ENCODE peak calls at places on chromosomes 3 and 15, in ten cellular contexts. One of them, this sample, is unnamed.

GRCh38 chr3:159929181-159929893 is 59.3 kb upstream of the IL12A start:
- DNase-seq in WTC11: no peak
- DNase-seq in AG10803: peak; percentile 81
- DNase-seq in GM13976: peak; percentile 37
- DNase-seq in Peyer's patch: no peak
- DNase-seq in endothelial cell of umbilical vein: peak; percentile 70
- DNase-seq in breast epithelium: no peak
- DNase-seq in fibroblast of the aortic adventitia: peak; percentile 72
- DNase-seq in fibroblast of lung: peak; percentile 78
- DNase-seq in kidney epithelial cell: peak; percentile 14
- DNase-seq in this sample: no peak

GRCh38 chr3:181105636-181106035 is 116.1 kb upstream of the DNAJC19 start:
- DNase-seq in WTC11: no peak
- DNase-seq in AG10803: no peak
- DNase-seq in GM13976: no peak
- DNase-seq in Peyer's patch: no peak
- DNase-seq in endothelial cell of umbilical vein: no peak
- DNase-seq in breast epithelium: no peak
- DNase-seq in fibroblast of the aortic adventitia: no peak
- DNase-seq in fibroblast of lung: no peak
- DNase-seq in kidney epithelial cell: no peak
- DNase-seq in this sample: no peak

GRCh38 chr3:179544981-179545645 is 17.6 kb upstream of the ACTL6A start:
- DNase-seq in WTC11: no peak
- DNase-seq in AG10803: peak; percentile 87
- DNase-seq in GM13976: no peak
- DNase-seq in Peyer's patch: no peak
- DNase-seq in endothelial cell of umbilical vein: no peak
- DNase-seq in breast epithelium: no peak
- DNase-seq in fibroblast of the aortic adventitia: peak; percentile 68
- DNase-seq in fibroblast of lung: peak; percentile 91
- DNase-seq in kidney epithelial cell: no peak
- DNase-seq in this sample: no peak

GRCh38 chr3:43512749-43513404 is 108.9 kb downstream of the ANO10 start:
- DNase-seq in WTC11: no peak
- DNase-seq in AG10803: peak; percentile 50
- DNase-seq in GM13976: no peak
- DNase-seq in Peyer's patch: no peak
- DNase-seq in endothelial cell of umbilical vein: no peak
- DNase-seq in breast epithelium: no peak
- DNase-seq in fibroblast of the aortic adventitia: no peak
- DNase-seq in fibroblast of lung: peak; percentile 7
- DNase-seq in kidney epithelial cell: no peak
- DNase-seq in this sample: no peak

GRCh38 chr15:100786139-100786531 is 93.5 kb upstream of the ALDH1A3 start:
- DNase-seq in WTC11: no peak
- DNase-seq in AG10803: no peak
- DNase-seq in GM13976: no peak
- DNase-seq in Peyer's patch: no peak
- DNase-seq in endothelial cell of umbilical vein: no peak
- DNase-seq in breast epithelium: no peak
- DNase-seq in fibroblast of the aortic adventitia: no peak
- DNase-seq in fibroblast of lung: no peak
- DNase-seq in kidney epithelial cell: no peak
- DNase-seq in this sample: no peak

GRCh38 chr3:23740517-23741402 is 65.0 kb upstream of the UBE2E1 start:
- DNase-seq in WTC11: no peak
- DNase-seq in AG10803: no peak
- DNase-seq in GM13976: peak; percentile 61
- DNase-seq in Peyer's patch: no peak
- DNase-seq in endothelial cell of umbilical vein: peak; percentile 93
- DNase-seq in breast epithelium: no peak
- DNase-seq in fibroblast of the aortic adventitia: peak; percentile 46
- DNase-seq in fibroblast of lung: peak; percentile 65
- DNase-seq in kidney epithelial cell: peak; percentile 45
- DNase-seq in this sample: no peak

GRCh38 chr3:141397996-141398395 is 29.7 kb downstream of the ZBTB38 start:
- DNase-seq in WTC11: no peak
- DNase-seq in AG10803: no peak
- DNase-seq in GM13976: no peak
- DNase-seq in Peyer's patch: no peak
- DNase-seq in endothelial cell of umbilical vein: no peak
- DNase-seq in breast epithelium: no peak
- DNase-seq in fibroblast of the aortic adventitia: no peak
- DNase-seq in fibroblast of lung: no peak
- DNase-seq in kidney epithelial cell: no peak
- DNase-seq in this sample: no peak

GRCh38 chr3:15768421-15769255 is 29.1 kb downstream of the ANKRD28 start:
- DNase-seq in WTC11: no peak
- DNase-seq in AG10803: peak; percentile 97
- DNase-seq in GM13976: peak; percentile 29
- DNase-seq in Peyer's patch: no peak
- DNase-seq in endothelial cell of umbilical vein: peak; percentile 94
- DNase-seq in breast epithelium: no peak
- DNase-seq in fibroblast of the aortic adventitia: peak; percentile 96
- DNase-seq in fibroblast of lung: peak; percentile 98
- DNase-seq in kidney epithelial cell: peak; percentile 97
- DNase-seq in this sample: no peak

GRCh38 chr15:78069052-78069414 is 8.5 kb downstream of the TBC1D2B start:
- DNase-seq in WTC11: peak; percentile 8
- DNase-seq in AG10803: no peak
- DNase-seq in GM13976: no peak
- DNase-seq in Peyer's patch: no peak
- DNase-seq in endothelial cell of umbilical vein: peak; percentile 72
- DNase-seq in breast epithelium: no peak
- DNase-seq in fibroblast of the aortic adventitia: no peak
- DNase-seq in fibroblast of lung: no peak
- DNase-seq in kidney epithelial cell: no peak
- DNase-seq in this sample: no peak

GRCh38 chr3:32522682-32523081 is 20.0 kb upstream of the CMTM6 start:
- DNase-seq in WTC11: no peak
- DNase-seq in AG10803: no peak
- DNase-seq in GM13976: no peak
- DNase-seq in Peyer's patch: no peak
- DNase-seq in endothelial cell of umbilical vein: no peak
- DNase-seq in breast epithelium: no peak
- DNase-seq in fibroblast of the aortic adventitia: peak; percentile 51
- DNase-seq in fibroblast of lung: peak; percentile 54
- DNase-seq in kidney epithelial cell: no peak
- DNase-seq in this sample: no peak

GRCh38 chr3:30370681-30371271 is 235.6 kb upstream of the TGFBR2 start:
- DNase-seq in WTC11: no peak
- DNase-seq in AG10803: peak; percentile 89
- DNase-seq in GM13976: no peak
- DNase-seq in Peyer's patch: no peak
- DNase-seq in endothelial cell of umbilical vein: peak; percentile 95
- DNase-seq in breast epithelium: no peak
- DNase-seq in fibroblast of the aortic adventitia: peak; percentile 68
- DNase-seq in fibroblast of lung: peak; percentile 87
- DNase-seq in kidney epithelial cell: no peak
- DNase-seq in this sample: no peak

GRCh38 chr3:195128255-195129071 is 142.5 kb downstream of the XXYLT1 start:
- DNase-seq in WTC11: no peak
- DNase-seq in AG10803: no peak
- DNase-seq in GM13976: no peak
- DNase-seq in Peyer's patch: no peak
- DNase-seq in endothelial cell of umbilical vein: peak; percentile 69
- DNase-seq in breast epithelium: no peak
- DNase-seq in fibroblast of the aortic adventitia: peak; percentile 74
- DNase-seq in fibroblast of lung: peak; percentile 64
- DNase-seq in kidney epithelial cell: no peak
- DNase-seq in this sample: no peak

GRCh38 chr3:154786724-154787123 is 293.4 kb upstream of the MME start:
- DNase-seq in WTC11: no peak
- DNase-seq in AG10803: no peak
- DNase-seq in GM13976: no peak
- DNase-seq in Peyer's patch: no peak
- DNase-seq in endothelial cell of umbilical vein: no peak
- DNase-seq in breast epithelium: no peak
- DNase-seq in fibroblast of the aortic adventitia: peak; percentile 81
- DNase-seq in fibroblast of lung: no peak
- DNase-seq in kidney epithelial cell: no peak
- DNase-seq in this sample: no peak

GRCh38 chr3:133479895-133480669 is 80.2 kb downstream of the BFSP2 start:
- DNase-seq in WTC11: no peak
- DNase-seq in AG10803: no peak
- DNase-seq in GM13976: peak; percentile 47
- DNase-seq in Peyer's patch: no peak
- DNase-seq in endothelial cell of umbilical vein: no peak
- DNase-seq in breast epithelium: no peak
- DNase-seq in fibroblast of the aortic adventitia: no peak
- DNase-seq in fibroblast of lung: no peak
- DNase-seq in kidney epithelial cell: no peak
- DNase-seq in this sample: peak; percentile 28

GRCh38 chr3:43094851-43095250 is 11.0 kb downstream of the POMGNT2 start:
- DNase-seq in WTC11: no peak
- DNase-seq in AG10803: no peak
- DNase-seq in GM13976: no peak
- DNase-seq in Peyer's patch: no peak
- DNase-seq in endothelial cell of umbilical vein: no peak
- DNase-seq in breast epithelium: no peak
- DNase-seq in fibroblast of the aortic adventitia: no peak
- DNase-seq in fibroblast of lung: no peak
- DNase-seq in kidney epithelial cell: no peak
- DNase-seq in this sample: no peak

GRCh38 chr3:55362206-55362960 is 124.7 kb downstream of the WNT5A start:
- DNase-seq in WTC11: no peak
- DNase-seq in AG10803: peak; percentile 47
- DNase-seq in GM13976: no peak
- DNase-seq in Peyer's patch: no peak
- DNase-seq in endothelial cell of umbilical vein: no peak
- DNase-seq in breast epithelium: no peak
- DNase-seq in fibroblast of the aortic adventitia: peak; percentile 22
- DNase-seq in fibroblast of lung: peak; percentile 65
- DNase-seq in kidney epithelial cell: no peak
- DNase-seq in this sample: no peak

GRCh38 chr15:75342221-75342620 is 4.6 kb upstream of the NEIL1 start:
- DNase-seq in WTC11: no peak
- DNase-seq in AG10803: no peak
- DNase-seq in GM13976: no peak
- DNase-seq in Peyer's patch: no peak
- DNase-seq in endothelial cell of umbilical vein: no peak
- DNase-seq in breast epithelium: no peak
- DNase-seq in fibroblast of the aortic adventitia: no peak
- DNase-seq in fibroblast of lung: no peak
- DNase-seq in kidney epithelial cell: no peak
- DNase-seq in this sample: no peak

DNA sequence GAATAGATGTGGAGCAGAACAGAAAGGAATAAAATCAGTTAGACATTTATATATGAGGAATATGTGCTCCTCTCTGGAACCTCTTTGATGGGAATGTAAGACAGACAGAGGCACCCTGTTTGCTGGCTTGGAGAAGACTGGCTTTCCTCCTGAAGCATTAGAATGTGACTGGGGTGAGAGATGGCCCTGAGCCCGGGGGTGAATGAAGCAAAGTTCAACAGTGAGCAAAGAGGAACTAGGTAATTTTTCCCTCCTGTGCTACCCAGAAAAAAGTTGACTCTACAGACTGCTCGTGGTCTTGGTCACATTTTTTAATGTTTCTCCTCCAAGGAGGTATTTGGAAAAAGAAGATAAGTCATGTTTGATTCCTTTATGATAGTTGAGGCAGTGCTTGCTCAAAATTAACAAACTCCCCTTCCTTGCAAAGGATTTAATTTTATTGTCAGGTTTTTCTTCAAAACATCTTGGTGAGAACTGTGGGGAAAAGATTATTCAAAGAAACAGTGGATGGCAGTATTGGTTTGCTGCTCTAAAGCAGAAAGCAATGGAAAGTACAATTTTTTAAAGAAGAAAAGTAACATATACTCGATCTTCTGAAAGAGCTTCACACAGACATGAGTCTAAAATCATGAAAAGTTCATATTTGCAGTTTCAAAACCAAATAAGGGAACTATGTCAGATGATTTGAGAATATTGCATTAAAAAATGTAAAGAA is 370.4 kb upstream of the CDIN1 start:
- DNase-seq in WTC11: no peak
- DNase-seq in AG10803: peak; percentile 25
- DNase-seq in GM13976: no peak
- DNase-seq in Peyer's patch: no peak
- DNase-seq in endothelial cell of umbilical vein: no peak
- DNase-seq in breast epithelium: no peak
- DNase-seq in fibroblast of the aortic adventitia: peak; percentile 55
- DNase-seq in fibroblast of lung: no peak
- DNase-seq in kidney epithelial cell: no peak
- DNase-seq in this sample: no peak
- TF ChIP-seq CTCF in WTC11: no peak
- TF ChIP-seq CTCF in AG10803: peak; percentile 53
- TF ChIP-seq CTCF in GM13976: no peak
- TF ChIP-seq CTCF in Peyer's patch: no peak
- TF ChIP-seq CTCF in endothelial cell of umbilical vein: no peak
- TF ChIP-seq CTCF in breast epithelium: no peak
- TF ChIP-seq CTCF in fibroblast of the aortic adventitia: peak; percentile 38
- TF ChIP-seq CTCF in fibroblast of lung: peak; percentile 16
- TF ChIP-seq CTCF in kidney epithelial cell: no peak
- TF ChIP-seq CTCF in this sample: no peak

GRCh38 chr15:92968926-92969664 is 69.0 kb downstream of the CHD2 start:
- DNase-seq in WTC11: no peak
- DNase-seq in AG10803: peak; percentile 4
- DNase-seq in GM13976: no peak
- DNase-seq in Peyer's patch: no peak
- DNase-seq in endothelial cell of umbilical vein: peak; percentile 14
- DNase-seq in breast epithelium: no peak
- DNase-seq in fibroblast of the aortic adventitia: peak; percentile 9
- DNase-seq in fibroblast of lung: no peak
- DNase-seq in kidney epithelial cell: no peak
- DNase-seq in this sample: no peak
- TF ChIP-seq CTCF in WTC11: no peak
- TF ChIP-seq CTCF in AG10803: peak; percentile 27
- TF ChIP-seq CTCF in GM13976: no peak
- TF ChIP-seq CTCF in Peyer's patch: no peak
- TF ChIP-seq CTCF in endothelial cell of umbilical vein: no peak
- TF ChIP-seq CTCF in breast epithelium: no peak
- TF ChIP-seq CTCF in fibroblast of the aortic adventitia: peak; percentile 29
- TF ChIP-seq CTCF in fibroblast of lung: no peak
- TF ChIP-seq CTCF in kidney epithelial cell: peak; percentile 20
- TF ChIP-seq CTCF in this sample: no peak

DNA sequence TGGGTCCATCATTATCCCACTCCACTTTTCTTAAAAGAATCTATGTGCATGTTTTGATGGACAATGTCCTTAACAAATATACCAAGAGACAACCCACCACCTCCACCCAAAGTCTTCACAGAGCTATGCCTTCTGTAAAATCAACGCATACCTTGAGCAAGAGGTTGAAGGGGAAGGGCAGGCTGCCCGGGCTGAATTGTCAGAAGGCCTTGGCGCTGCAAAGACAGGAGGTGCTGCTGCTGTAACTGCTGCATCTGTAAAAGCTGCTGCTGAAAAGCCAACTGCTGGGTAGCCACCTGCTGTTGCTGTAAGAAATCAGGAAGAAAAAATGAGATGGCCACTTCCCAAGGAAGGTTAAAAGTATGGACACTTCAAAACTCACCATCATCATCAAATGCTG is 536.7 kb downstream of the FOXP1 start:
- DNase-seq in WTC11: no peak
- DNase-seq in AG10803: no peak
- DNase-seq in GM13976: no peak
- DNase-seq in Peyer's patch: no peak
- DNase-seq in endothelial cell of umbilical vein: no peak
- DNase-seq in breast epithelium: no peak
- DNase-seq in fibroblast of the aortic adventitia: no peak
- DNase-seq in fibroblast of lung: no peak
- DNase-seq in kidney epithelial cell: no peak
- DNase-seq in this sample: no peak
- TF ChIP-seq CTCF in WTC11: no peak
- TF ChIP-seq CTCF in AG10803: no peak
- TF ChIP-seq CTCF in GM13976: no peak
- TF ChIP-seq CTCF in Peyer's patch: no peak
- TF ChIP-seq CTCF in endothelial cell of umbilical vein: no peak
- TF ChIP-seq CTCF in breast epithelium: no peak
- TF ChIP-seq CTCF in fibroblast of the aortic adventitia: no peak
- TF ChIP-seq CTCF in fibroblast of lung: no peak
- TF ChIP-seq CTCF in kidney epithelial cell: no peak
- TF ChIP-seq CTCF in this sample: no peak

GRCh38 chr3:14286887-14287496 is 108.4 kb downstream of the LSM3 start:
- DNase-seq in WTC11: no peak
- DNase-seq in AG10803: no peak
- DNase-seq in GM13976: no peak
- DNase-seq in Peyer's patch: peak; percentile 29
- DNase-seq in endothelial cell of umbilical vein: no peak
- DNase-seq in breast epithelium: no peak
- DNase-seq in fibroblast of the aortic adventitia: no peak
- DNase-seq in fibroblast of lung: no peak
- DNase-seq in kidney epithelial cell: no peak
- DNase-seq in this sample: no peak
- TF ChIP-seq CTCF in WTC11: no peak
- TF ChIP-seq CTCF in AG10803: no peak
- TF ChIP-seq CTCF in GM13976: no peak
- TF ChIP-seq CTCF in Peyer's patch: no peak
- TF ChIP-seq CTCF in endothelial cell of umbilical vein: no peak
- TF ChIP-seq CTCF in breast epithelium: no peak
- TF ChIP-seq CTCF in fibroblast of the aortic adventitia: no peak
- TF ChIP-seq CTCF in fibroblast of lung: no peak
- TF ChIP-seq CTCF in kidney epithelial cell: no peak
- TF ChIP-seq CTCF in this sample: no peak

This sample was measured in D721Med.